ENCODE peak calls at places on chromosome 16, in seven cellular contexts. X is heart right ventricle, I is HepG2, K is colonic mucosa, C is esophagus muscularis mucosa, F is gastrocnemius medialis, H is A549. B is an unnamed sample. For H3K4me1, the result is how much of the 10 kb centered on the place peaks cover.

GRCh38 chr16:56203052-56203451 is 11.8 kb downstream of the GNAO1 start:
- DNase-seq in X (no peak), I (peak), K (no peak), C (no peak), F (no peak), H (peak), B (no peak)

GRCh38 chr16:19499006-19499405 is 22.9 kb downstream of the GDE1 start:
- DNase-seq in X (no peak), I (no peak), K (no peak), C (no peak), F (no peak), H (no peak), B (no peak)

GRCh38 chr16:4415538-4416199 is 727 bp downstream of the CORO7 start:
- DNase-seq in X (no peak), I (peak), K (peak), C (no peak), F (no peak), H (no peak), B (peak)

GRCh38 chr16:57147381-57148191 is 38.3 kb downstream of the PSME3IP1 start:
- DNase-seq in X (peak), I (no peak), K (no peak), C (no peak), F (no peak), H (no peak), B (peak)

GRCh38 chr16:86946396-86946795 is 368.0 kb downstream of the FOXL1 start:
- DNase-seq in X (no peak), I (peak), K (no peak), C (no peak), F (no peak), H (peak), B (no peak)

GRCh38 chr16:52497067-52497816 is 49.7 kb downstream of the TOX3 start:
- DNase-seq in X (no peak), I (peak), K (peak), C (no peak), F (no peak), H (no peak), B (no peak)

GRCh38 chr16:67431077-67431804 is at the start of gene HSD11B2:
- DNase-seq in X (no peak), I (no peak), K (peak), C (no peak), F (no peak), H (peak), B (peak)

GRCh38 chr16:72291531-72291981 is 119.6 kb upstream of the PMFBP1 start:
- DNase-seq in X (no peak), I (peak), K (no peak), C (no peak), F (no peak), H (peak), B (no peak)

GRCh38 chr16:56506941-56507340 is 12.9 kb downstream of the BBS2 start:
- DNase-seq in X (no peak), I (no peak), K (no peak), C (no peak), F (no peak), H (no peak), B (no peak)

GRCh38 chr16:30458561-30459394 is 13.1 kb upstream of the SEPHS2 start:
- DNase-seq in X (no peak), I (peak), K (peak), C (peak), F (no peak), H (no peak), B (no peak)

GRCh38 chr16:15435216-15435864 is 952 bp downstream of the BMERB1 start:
- DNase-seq in X (no peak), I (no peak), K (no peak), C (no peak), F (no peak), H (no peak), B (no peak)

GRCh38 chr16:56851671-56852400 is 13.2 kb upstream of the SLC12A3 start:
- DNase-seq in X (no peak), I (peak), K (no peak), C (no peak), F (no peak), H (peak), B (no peak)

GRCh38 chr16:23377071-23377931 is 75.2 kb downstream of the SCNN1B start:
- DNase-seq in X (no peak), I (no peak), K (no peak), C (no peak), F (no peak), H (no peak), B (no peak)

GRCh38 chr16:51134269-51134812 is 16.7 kb downstream of the SALL1 start:
- DNase-seq in X (no peak), I (no peak), K (no peak), C (no peak), F (no peak), H (no peak), B (no peak)

GRCh38 chr16:66478733-66479511 is 51.8 kb downstream of the BEAN1 start:
- DNase-seq in X (peak), I (peak), K (peak), C (no peak), F (peak), H (peak), B (peak)

GRCh38 chr16:85162478-85163277 is 50.4 kb upstream of the CIBAR2 start:
- DNase-seq in X (peak), I (no peak), K (peak), C (no peak), F (peak), H (no peak), B (no peak)

GRCh38 chr16:50547340-50547865 is 793 bp upstream of the NKD1 start:
- DNase-seq in X (no peak), I (peak), K (peak), C (no peak), F (no peak), H (peak), B (peak)

GRCh38 chr16:57283956-57284205 is 591 bp downstream of the PLLP start:
- DNase-seq in X (no peak), I (no peak), K (no peak), C (no peak), F (no peak), H (no peak), B (no peak)

GRCh38 chr16:3655030-3655790 is 719 bp downstream of the DNASE1 start:
- DNase-seq in X (no peak), I (no peak), K (no peak), C (no peak), F (no peak), H (no peak), B (no peak)

GRCh38 chr16:20763461-20764232 is at the start of gene ACSM3:
- DNase-seq in X (peak), I (peak), K (peak), C (peak), F (no peak), H (peak), B (peak)

GRCh38 chr16:3182608-3183444 is 5.2 kb upstream of the OR1F1 start:
- DNase-seq in X (no peak), I (peak), K (peak), C (no peak), F (no peak), H (peak), B (no peak)

GRCh38 chr16:31064882-31065461 is 9.1 kb downstream of the ZNF668 start:
- DNase-seq in X (peak), I (no peak), K (no peak), C (no peak), F (peak), H (peak), B (no peak)

GRCh38 chr16:63789603-63790002 is 1332.3 kb downstream of the CDH11 start:
- DNase-seq in X (no peak), I (no peak), K (no peak), C (no peak), F (no peak), H (peak), B (no peak)

GRCh38 chr16:83068686-83069085 is 441.9 kb downstream of the CDH13 start:
- DNase-seq in X (peak), I (no peak), K (no peak), C (no peak), F (no peak), H (no peak), B (no peak)

GRCh38 chr16:84184775-84185174 is 2.1 kb downstream of the TAF1C start:
- DNase-seq in X (peak), I (no peak), K (no peak), C (no peak), F (no peak), H (no peak), B (no peak)

GRCh38 chr16:4655801-4656200 is 31.2 kb downstream of the MGRN1 start:
- DNase-seq in X (no peak), I (no peak), K (no peak), C (no peak), F (no peak), H (no peak), B (no peak)

GRCh38 chr16:77775911-77776909 is 12.2 kb upstream of the VAT1L start:
- DNase-seq in X (no peak), I (peak), K (no peak), C (no peak), F (no peak), H (no peak), B (no peak)

GRCh38 chr16:80174416-80174815 is 366.4 kb upstream of the DYNLRB2 start:
- DNase-seq in X (no peak), I (peak), K (no peak), C (no peak), F (no peak), H (peak), B (no peak)

GRCh38 chr16:21156767-21157467 is 1.6 kb upstream of the LDAF1 start:
- DNase-seq in X (peak), I (peak), K (peak), C (no peak), F (no peak), H (peak), B (peak)

GRCh38 chr16:59698341-59698979 is 964.3 kb upstream of the GOT2 start:
- DNase-seq in X (no peak), I (no peak), K (no peak), C (no peak), F (no peak), H (no peak), B (no peak)

GRCh38 chr16:3789375-3790067 is 72.2 kb upstream of the TRAP1 start:
- DNase-seq in X (no peak), I (no peak), K (no peak), C (no peak), F (no peak), H (no peak), B (no peak)

GRCh38 chr16:78894872-78895271 is 705.7 kb downstream of the MAF start:
- DNase-seq in X (no peak), I (no peak), K (no peak), C (no peak), F (no peak), H (no peak), B (peak)

GRCh38 chr16:11016993-11017392 is 72.6 kb downstream of the CLEC16A start:
- DNase-seq in X (no peak), I (peak), K (peak), C (peak), F (peak), H (peak), B (peak)

GRCh38 chr16:31253642-31254045 is 6.1 kb upstream of the ITGAM start:
- DNase-seq in X (peak), I (peak), K (no peak), C (no peak), F (peak), H (peak), B (no peak)

GRCh38 chr16:67828651-67829050 is 13.5 kb upstream of the THAP11 start:
- DNase-seq in X (no peak), I (no peak), K (no peak), C (no peak), F (no peak), H (no peak), B (no peak)

GRCh38 chr16:5580772-5581171 is 483.2 kb upstream of the EEF2KMT start:
- DNase-seq in X (no peak), I (no peak), K (no peak), C (no peak), F (no peak), H (no peak), B (no peak)

GRCh38 chr16:21227886-21228285 is 5.6 kb upstream of the ANKS4B start:
- DNase-seq in X (no peak), I (no peak), K (no peak), C (no peak), F (no peak), H (no peak), B (no peak)

GRCh38 chr16:4944333-4945281 is 7.7 kb upstream of the PPL start:
- DNase-seq in X (peak), I (peak), K (peak), C (peak), F (peak), H (peak), B (peak)

DNA sequence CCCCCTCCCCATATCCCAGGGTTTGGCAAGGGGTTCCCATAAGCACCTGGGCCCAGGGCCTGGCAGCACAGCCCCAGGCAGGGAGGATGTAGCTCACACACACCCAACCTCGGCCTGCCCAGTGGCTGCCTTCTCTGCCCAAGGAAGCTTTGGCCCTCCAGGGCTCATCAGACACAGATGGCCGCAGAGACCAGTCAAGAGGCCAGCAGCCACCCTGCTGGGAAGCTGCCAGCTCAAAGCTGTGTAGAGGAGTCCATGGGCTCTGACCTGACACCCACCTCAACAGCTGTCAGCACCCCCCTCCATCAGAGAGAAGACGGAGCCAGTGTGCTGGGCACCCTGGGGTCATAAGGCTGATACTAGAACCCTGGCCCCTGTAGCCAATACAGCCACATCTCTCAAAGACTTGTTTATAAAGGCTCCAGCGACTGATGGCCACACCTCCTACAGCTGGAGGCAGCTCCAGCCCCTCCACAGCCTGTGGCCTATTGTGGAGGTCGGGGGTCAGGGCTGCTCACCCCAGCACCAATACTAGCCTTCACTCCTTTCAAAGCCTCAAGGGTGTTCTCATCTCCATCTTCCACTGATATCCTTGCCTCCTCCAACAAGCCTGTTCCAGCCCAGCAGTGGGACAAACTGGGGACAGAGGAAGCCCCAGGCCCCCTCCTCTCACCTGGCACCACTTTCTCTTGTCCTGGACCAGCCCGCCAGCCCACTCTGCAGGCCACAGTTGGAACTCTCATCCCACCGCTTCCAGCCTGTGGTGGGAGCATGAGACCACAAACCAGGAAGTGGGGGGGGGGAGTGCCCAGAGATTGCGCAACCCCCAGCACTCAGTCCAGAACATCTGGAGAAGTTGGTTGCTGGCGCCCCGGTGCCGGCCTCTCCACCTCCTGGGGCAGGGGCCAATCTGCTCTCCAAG is 2.2 kb upstream of the MPG start:
- DNase-seq in X (peak), I (peak), K (peak), C (no peak), F (peak), H (no peak), B (no peak)
- H3K4me1 ChIP-seq in X (half or more), I (half or more), K (under half), C (half or more), F (under half), H (under half), B (under half)

GRCh38 chr16:89290887-89291286 is 73.4 kb downstream of the ZNF778 start:
- DNase-seq in X (no peak), I (no peak), K (no peak), C (no peak), F (no peak), H (no peak), B (no peak)
- TF ChIP-seq CTCF in X (no peak), I (no peak), K (no peak), C (no peak), F (no peak), H (no peak), B (no peak)

DNA sequence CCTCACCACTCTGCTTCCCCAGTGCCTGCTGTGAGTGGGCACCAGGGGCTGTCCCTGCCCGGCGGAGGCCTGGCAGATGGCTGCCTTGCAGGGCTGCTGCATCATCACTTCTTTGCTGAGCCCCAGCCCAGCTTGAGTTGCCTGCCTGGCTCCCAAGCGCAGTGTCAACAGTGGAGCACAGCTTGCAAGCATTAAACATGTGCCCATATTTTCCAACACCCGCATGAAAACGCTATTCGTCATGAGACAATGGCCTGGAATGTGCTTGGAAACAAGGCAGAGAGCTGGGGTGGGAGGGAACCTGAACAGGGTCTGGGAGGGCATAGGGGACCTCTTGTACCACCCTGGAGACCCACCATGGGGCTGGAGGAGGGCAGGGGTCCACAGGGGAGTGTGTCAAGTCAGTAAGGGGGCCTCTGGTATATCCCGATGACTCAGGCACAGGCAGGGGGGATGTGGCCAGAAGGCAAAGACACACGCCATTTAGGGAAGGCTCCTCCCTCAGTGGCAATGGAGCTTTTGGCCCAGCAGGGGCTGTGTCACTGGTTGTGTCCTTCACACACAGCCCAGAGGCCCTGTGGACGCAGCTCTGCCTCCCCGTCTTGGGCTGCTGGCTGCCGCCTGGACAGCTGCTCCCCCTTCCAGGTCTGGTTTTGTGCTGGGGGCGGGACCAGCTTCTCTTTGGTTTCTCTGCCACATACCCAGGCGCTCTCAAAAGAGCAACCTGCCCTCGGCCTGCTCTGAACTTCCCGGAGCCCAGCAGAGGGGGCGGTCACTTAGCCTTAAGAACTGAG is 17.4 kb upstream of the MTSS2 start:
- DNase-seq in X (peak), I (peak), K (no peak), C (no peak), F (no peak), H (no peak), B (peak)
- H3K4me1 ChIP-seq in X (half or more), I (half or more), K (under half), C (half or more), F (half or more), H (half or more), B (under half)

GRCh38 chr16:69260506-69260905 is 50.6 kb upstream of the VPS4A start:
- DNase-seq in X (no peak), I (no peak), K (peak), C (no peak), F (no peak), H (no peak), B (no peak)

GRCh38 chr16:69260019-69260418 is 51.1 kb upstream of the VPS4A start:
- DNase-seq in X (no peak), I (no peak), K (no peak), C (no peak), F (no peak), H (peak), B (no peak)
- TF ChIP-seq CTCF in X (no peak), I (peak), K (no peak), C (no peak), F (no peak), H (no peak), B (no peak)

DNA sequence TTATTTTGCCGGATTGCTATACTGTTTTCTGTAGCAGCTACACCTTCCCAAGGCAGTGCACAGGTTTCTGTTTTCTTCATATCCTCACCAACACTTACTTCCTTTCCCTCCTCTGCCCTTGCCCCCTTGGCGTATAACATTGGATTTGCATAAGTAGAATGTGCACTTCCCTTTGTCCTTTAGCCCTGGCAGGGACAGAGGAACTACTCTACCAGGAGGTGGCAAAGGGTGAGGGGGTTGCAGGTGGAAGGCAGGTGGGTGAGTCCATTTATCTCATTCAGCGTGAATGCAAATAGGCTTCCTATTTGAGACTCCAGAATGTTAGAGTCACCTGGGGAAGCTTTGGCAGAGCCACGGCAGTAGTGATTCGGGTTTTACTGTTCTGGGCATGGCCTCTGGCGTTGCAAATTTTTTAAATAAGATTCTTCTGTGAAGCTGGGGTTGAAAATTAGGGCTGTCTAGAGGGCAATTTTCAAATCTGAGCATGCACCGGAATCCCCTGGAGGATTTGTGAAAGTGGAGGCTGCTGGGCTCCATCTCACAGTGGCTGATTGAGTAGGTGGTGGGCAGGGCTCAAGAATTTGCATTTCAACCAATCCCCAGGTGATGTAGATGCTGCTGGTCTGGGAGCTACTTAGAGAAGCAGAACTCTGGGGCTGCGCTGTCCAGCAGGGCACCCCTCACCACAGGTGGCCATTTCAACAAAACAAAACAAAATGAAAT is 84.7 kb downstream of the PLCG2 start:
- DNase-seq in X (no peak), I (no peak), K (no peak), C (no peak), F (no peak), H (no peak), B (no peak)
- H3K4me1 ChIP-seq in X (under half), I (under half), K (under half), C (under half), F (under half), H (under half), B (under half)

DNA sequence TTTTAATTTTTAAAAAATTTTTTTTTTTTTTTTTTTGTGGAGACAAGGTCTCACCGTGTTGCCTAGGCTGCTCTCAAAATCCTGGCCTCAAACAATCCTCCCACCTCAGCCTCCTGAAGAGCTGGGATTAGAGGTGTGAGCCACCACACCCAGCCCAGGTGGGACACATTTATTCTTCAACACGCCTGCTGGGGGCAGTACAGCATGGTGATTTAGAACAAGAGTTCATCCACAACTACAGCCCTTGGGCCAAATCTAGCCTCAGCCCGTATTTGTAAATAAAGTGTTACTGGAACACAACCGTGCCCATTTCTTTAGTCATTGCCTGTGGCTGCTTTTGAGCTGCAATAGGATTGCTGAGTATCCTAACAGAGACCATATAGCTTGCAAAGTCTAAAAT is 92.8 kb downstream of the KATNIP start:
- DNase-seq in X (no peak), I (peak), K (no peak), C (no peak), F (no peak), H (peak), B (no peak)
- TF ChIP-seq CTCF in X (peak), I (peak), K (no peak), C (no peak), F (no peak), H (no peak), B (no peak)

B was measured in prostate gland.